ENCODE peak calls at places on chromosome X, in nine cellular contexts. W is neural progenitor cell, Q is cardiac fibroblast, Z is breast epithelium, X is mammary epithelial cell, A is kidney, O is AG04450, Y is K562, J is fibroblast of pulmonary artery. K is an unnamed sample.

GRCh38 chrX:15269120-15269519 is 763 bp downstream of the ASB9 start:
- DNase-seq in W (no peak), Q (no peak), Z (no peak), X (peak), A (no peak), O (no peak), Y (no peak), J (no peak), K (no peak)

GRCh38 chrX:134460005-134460860 is at the start of gene HPRT1:
- DNase-seq in W (peak), Q (peak), Z (peak), X (peak), A (peak), O (peak), Y (peak), J (peak), K (peak)

GRCh38 chrX:66553973-66554372 is 84.9 kb downstream of the EDA2R start:
- DNase-seq in W (no peak), Q (no peak), Z (no peak), X (no peak), A (no peak), O (no peak), Y (no peak), J (no peak), K (no peak)

GRCh38 chrX:41241962-41242361 is 92.0 kb upstream of the DDX3X start:
- DNase-seq in W (no peak), Q (no peak), Z (no peak), X (no peak), A (no peak), O (no peak), Y (no peak), J (no peak), K (no peak)

GRCh38 chrX:149541521-149542047 is 772 bp downstream of the EOLA1 start:
- DNase-seq in W (peak), Q (peak), Z (no peak), X (no peak), A (peak), O (no peak), Y (peak), J (no peak), K (no peak)

GRCh38 chrX:41010188-41010846 is 74.9 kb upstream of the USP9X start:
- DNase-seq in W (peak), Q (peak), Z (peak), X (peak), A (peak), O (peak), Y (peak), J (peak), K (peak)

GRCh38 chrX:139559383-139560042 is 29.0 kb downstream of the F9 start:
- DNase-seq in W (peak), Q (peak), Z (no peak), X (peak), A (no peak), O (peak), Y (peak), J (peak), K (no peak)

GRCh38 chrX:70508296-70508911 is 63.8 kb downstream of the DLG3 start:
- DNase-seq in W (peak), Q (peak), Z (no peak), X (no peak), A (no peak), O (no peak), Y (no peak), J (peak), K (no peak)

GRCh38 chrX:20177093-20177492 is 35.5 kb upstream of the EIF1AX start:
- DNase-seq in W (no peak), Q (no peak), Z (no peak), X (no peak), A (no peak), O (no peak), Y (no peak), J (no peak), K (no peak)

GRCh38 chrX:9746148-9746880 is 19.3 kb downstream of the GPR143 start:
- DNase-seq in W (peak), Q (peak), Z (no peak), X (peak), A (no peak), O (no peak), Y (no peak), J (peak), K (no peak)

GRCh38 chrX:39439910-39440733 is 638.9 kb downstream of the MID1IP1 start:
- DNase-seq in W (no peak), Q (no peak), Z (no peak), X (no peak), A (no peak), O (no peak), Y (no peak), J (no peak), K (no peak)

GRCh38 chrX:119817130-119817690 is 25.8 kb upstream of the RPL39 start:
- DNase-seq in W (no peak), Q (peak), Z (no peak), X (no peak), A (no peak), O (no peak), Y (no peak), J (no peak), K (no peak)

GRCh38 chrX:100647739-100648138 is 3.7 kb downstream of the SRPX2 start:
- DNase-seq in W (no peak), Q (no peak), Z (no peak), X (no peak), A (no peak), O (no peak), Y (no peak), J (peak), K (no peak)

GRCh38 chrX:6782831-6783230 is 247.9 kb upstream of the VCX3A start:
- DNase-seq in W (no peak), Q (no peak), Z (no peak), X (no peak), A (no peak), O (no peak), Y (no peak), J (no peak), K (no peak)

GRCh38 chrX:13357925-13358324 is 38.1 kb upstream of the ATXN3L start:
- DNase-seq in W (peak), Q (no peak), Z (peak), X (peak), A (no peak), O (no peak), Y (no peak), J (peak), K (no peak)

GRCh38 chrX:1451251-1451675 is 1.4 kb downstream of the ASMTL start:
- DNase-seq in W (no peak), Q (no peak), Z (no peak), X (no peak), A (peak), O (no peak), Y (no peak), J (no peak), K (peak)

GRCh38 chrX:110316351-110317078 is 1.4 kb downstream of the AMMECR1 start:
- DNase-seq in W (peak), Q (peak), Z (no peak), X (no peak), A (no peak), O (no peak), Y (no peak), J (peak), K (no peak)

GRCh38 chrX:125998432-125998831 is 167.7 kb downstream of the DCAF12L2 start:
- DNase-seq in W (peak), Q (peak), Z (no peak), X (peak), A (no peak), O (no peak), Y (no peak), J (no peak), K (no peak)
- TF ChIP-seq CTCF in W (peak), Q (peak), Z (no peak), X (peak), A (peak), O (no peak), Y (no peak), J (no peak), K (peak)

DNA sequence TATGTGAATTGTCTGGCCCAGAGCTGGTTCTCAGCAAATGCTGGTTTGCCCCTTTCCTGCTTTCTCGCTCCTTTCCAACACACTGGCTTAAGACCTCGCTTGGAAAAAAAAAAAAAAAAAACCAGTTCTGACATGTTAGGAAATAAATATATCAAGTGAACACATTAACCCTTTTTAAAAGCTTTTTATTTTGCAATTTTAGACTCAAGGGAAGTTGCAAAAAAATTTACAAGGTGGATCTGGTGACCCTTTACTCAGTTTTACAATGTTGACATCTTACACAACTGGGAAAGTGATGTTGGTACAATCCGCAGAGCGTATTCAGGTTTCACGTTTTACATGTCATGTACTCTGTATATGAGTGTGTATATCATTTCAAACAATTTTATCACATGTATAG is 100.1 kb downstream of the RTL5 start:
- DNase-seq in W (no peak), Q (no peak), Z (no peak), X (no peak), A (no peak), O (no peak), Y (no peak), J (no peak), K (peak)
- TF ChIP-seq CTCF in W (no peak), Q (no peak), Z (no peak), X (no peak), A (no peak), O (no peak), Y (no peak), J (no peak), K (no peak)

DNA sequence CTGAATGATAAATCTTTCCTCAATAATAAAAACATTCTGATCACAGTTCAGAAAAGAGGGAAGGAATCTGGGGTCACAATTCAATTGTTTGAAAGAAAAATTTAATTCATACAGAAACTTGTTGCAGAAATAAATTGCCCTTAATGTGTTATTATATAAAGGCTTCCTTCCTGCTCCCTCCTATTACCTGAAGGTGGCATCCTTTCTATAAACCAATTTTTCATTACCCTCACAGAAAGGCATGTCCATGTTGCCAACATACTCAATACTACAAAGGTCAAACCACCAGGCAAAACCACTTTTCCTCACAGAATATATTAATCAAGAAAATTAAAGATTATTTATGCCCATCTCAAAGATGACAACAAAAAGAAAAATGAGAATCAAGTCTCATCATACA is 194.3 kb upstream of the CT83 start:
- DNase-seq in W (no peak), Q (no peak), Z (no peak), X (no peak), A (no peak), O (no peak), Y (no peak), J (no peak), K (no peak)
- TF ChIP-seq CTCF in W (no peak), Q (no peak), Z (no peak), X (peak), A (no peak), O (no peak), Y (no peak), J (no peak), K (no peak)

GRCh38 chrX:74535211-74535621 is 79.2 kb downstream of the RLIM start:
- DNase-seq in W (peak), Q (peak), Z (no peak), X (peak), A (no peak), O (no peak), Y (peak), J (peak), K (no peak)
- TF ChIP-seq CTCF in W (peak), Q (peak), Z (no peak), X (peak), A (peak), O (peak), Y (peak), J (peak), K (peak)

DNA sequence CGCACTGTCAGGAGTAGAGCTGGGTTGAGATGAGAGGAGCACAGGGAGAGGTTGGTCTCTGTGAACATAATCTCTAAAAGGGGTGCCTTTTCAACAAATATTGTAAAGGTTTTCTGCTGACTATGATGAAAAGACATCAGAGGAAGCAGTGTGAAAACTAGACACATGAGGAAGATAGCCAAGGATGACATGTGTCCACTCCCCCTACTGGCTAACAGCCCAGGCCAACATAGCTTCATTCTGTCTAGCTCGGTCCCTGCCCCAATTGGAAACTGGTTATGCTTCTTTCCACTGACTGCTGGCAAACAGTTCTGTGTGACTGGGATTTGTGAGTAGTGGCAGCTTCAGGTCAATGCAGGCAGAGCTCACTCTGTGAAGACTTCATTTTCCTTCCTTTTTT is 115.4 kb upstream of the ESX1 start:
- DNase-seq in W (peak), Q (no peak), Z (peak), X (peak), A (no peak), O (no peak), Y (no peak), J (no peak), K (no peak)
- TF ChIP-seq CTCF in W (peak), Q (peak), Z (peak), X (peak), A (no peak), O (no peak), Y (peak), J (no peak), K (no peak)

GRCh38 chrX:57643698-57644097 is 36.4 kb downstream of the NLRP2B start:
- DNase-seq in W (no peak), Q (peak), Z (no peak), X (no peak), A (no peak), O (no peak), Y (no peak), J (peak), K (no peak)

GRCh38 chrX:57647020-57647419 is 33.0 kb downstream of the NLRP2B start:
- DNase-seq in W (no peak), Q (no peak), Z (no peak), X (no peak), A (no peak), O (no peak), Y (no peak), J (no peak), K (no peak)

GRCh38 chrX:57640674-57641016 is 39.4 kb downstream of the NLRP2B start:
- DNase-seq in W (no peak), Q (no peak), Z (no peak), X (no peak), A (no peak), O (no peak), Y (no peak), J (no peak), K (no peak)

GRCh38 chrX:57641338-57641737 is 38.7 kb downstream of the NLRP2B start:
- DNase-seq in W (no peak), Q (no peak), Z (no peak), X (peak), A (no peak), O (no peak), Y (no peak), J (no peak), K (no peak)
- TF ChIP-seq CTCF in W (no peak), Q (no peak), Z (no peak), X (no peak), A (no peak), O (no peak), Y (no peak), J (no peak), K (no peak)

DNA sequence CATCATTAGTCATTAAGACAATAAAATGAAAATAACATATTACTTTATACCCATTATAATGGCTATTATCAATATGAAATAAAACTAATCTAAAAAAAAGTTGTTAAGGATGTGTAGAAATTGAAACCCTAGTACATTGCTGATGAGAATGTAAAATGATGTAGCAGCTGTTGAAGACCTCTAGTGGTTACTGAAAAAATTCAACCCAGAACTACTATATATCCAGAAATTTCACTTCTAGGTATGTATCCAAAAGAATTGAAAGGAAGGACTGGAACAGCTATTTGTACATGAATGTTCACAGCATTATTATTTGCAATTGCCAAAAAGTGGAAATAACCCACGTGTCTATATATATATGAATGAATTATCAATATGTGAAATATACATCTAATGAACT is 180.3 kb upstream of the KLHL4 start:
- DNase-seq in W (no peak), Q (no peak), Z (no peak), X (no peak), A (no peak), O (no peak), Y (no peak), J (peak), K (no peak)
- TF ChIP-seq CTCF in W (peak), Q (no peak), Z (no peak), X (no peak), A (no peak), O (no peak), Y (no peak), J (peak), K (no peak)

DNA sequence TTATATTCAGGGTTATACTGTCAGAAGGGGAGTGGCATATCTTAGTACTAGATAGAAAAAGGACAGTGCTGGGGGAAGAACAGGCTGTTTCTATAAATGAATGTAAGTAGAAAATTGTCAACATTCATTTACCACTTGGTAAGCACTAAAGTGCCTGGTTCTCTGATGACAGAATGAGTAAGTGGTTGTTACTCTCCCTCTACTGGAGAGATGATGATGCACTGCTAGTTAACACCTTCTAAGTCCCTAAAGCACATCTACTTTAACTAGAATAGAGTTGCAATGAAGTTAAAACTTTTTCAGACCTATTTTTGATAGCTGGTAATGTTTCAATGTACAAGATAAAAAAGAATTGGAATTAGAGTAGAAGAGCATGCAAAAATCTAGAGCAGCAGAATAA is 214.5 kb downstream of the KLHL4 start:
- DNase-seq in W (no peak), Q (no peak), Z (no peak), X (no peak), A (no peak), O (no peak), Y (no peak), J (no peak), K (no peak)
- TF ChIP-seq CTCF in W (no peak), Q (no peak), Z (no peak), X (no peak), A (no peak), O (no peak), Y (no peak), J (no peak), K (no peak)

GRCh38 chrX:49165901-49166881 is 3.6 kb downstream of the MAGIX start:
- DNase-seq in W (peak), Q (peak), Z (peak), X (peak), A (peak), O (no peak), Y (peak), J (peak), K (no peak)
- TF ChIP-seq CTCF in W (peak), Q (no peak), Z (peak), X (no peak), A (no peak), O (no peak), Y (no peak), J (no peak), K (peak)